ENCODE peak calls at places on chromosomes 7 and 10, in seven cellular contexts. One of them, this sample, is unnamed.

GRCh38 chr10:70441877-70442205 is 360 bp upstream of the NODAL start:
- DNase-seq in SK-N-DZ: no peak
- DNase-seq in OCI-LY7: no peak
- DNase-seq in T-helper 1 cell: no peak
- DNase-seq in Caki2: no peak
- DNase-seq in tibial nerve: no peak
- DNase-seq in mesendoderm: peak
- DNase-seq in this sample: no peak

GRCh38 chr7:118583651-118584050 is 359.1 kb downstream of the ANKRD7 start:
- DNase-seq in T-helper 1 cell: no peak
- DNase-seq in tibial nerve: no peak
- DNase-seq in SK-N-DZ: no peak
- DNase-seq in OCI-LY7: no peak
- DNase-seq in mesendoderm: no peak
- DNase-seq in Caki2: no peak
- DNase-seq in this sample: no peak

GRCh38 chr7:87445897-87446296 is 29.6 kb downstream of the ABCB4 start:
- DNase-seq in tibial nerve: no peak
- DNase-seq in Caki2: no peak
- DNase-seq in OCI-LY7: no peak
- DNase-seq in SK-N-DZ: no peak
- DNase-seq in mesendoderm: no peak
- DNase-seq in T-helper 1 cell: no peak
- DNase-seq in this sample: no peak

GRCh38 chr7:146216371-146217041 is 99.9 kb downstream of the CNTNAP2 start:
- DNase-seq in T-helper 1 cell: no peak
- DNase-seq in tibial nerve: no peak
- DNase-seq in mesendoderm: no peak
- DNase-seq in Caki2: no peak
- DNase-seq in SK-N-DZ: no peak
- DNase-seq in OCI-LY7: no peak
- DNase-seq in this sample: no peak

GRCh38 chr10:69043931-69044531 is 43.9 kb upstream of the SRGN start:
- DNase-seq in OCI-LY7: peak
- DNase-seq in SK-N-DZ: no peak
- DNase-seq in mesendoderm: no peak
- DNase-seq in T-helper 1 cell: peak
- DNase-seq in Caki2: no peak
- DNase-seq in tibial nerve: no peak
- DNase-seq in this sample: no peak

GRCh38 chr10:126562209-126562680 is 108.2 kb downstream of the C10orf90 start:
- DNase-seq in tibial nerve: no peak
- DNase-seq in mesendoderm: peak
- DNase-seq in OCI-LY7: no peak
- DNase-seq in Caki2: no peak
- DNase-seq in T-helper 1 cell: no peak
- DNase-seq in SK-N-DZ: no peak
- DNase-seq in this sample: no peak

GRCh38 chr7:107494910-107495309 is 25.1 kb downstream of the GPR22 start:
- DNase-seq in SK-N-DZ: no peak
- DNase-seq in Caki2: no peak
- DNase-seq in tibial nerve: no peak
- DNase-seq in mesendoderm: peak
- DNase-seq in T-helper 1 cell: no peak
- DNase-seq in OCI-LY7: no peak
- DNase-seq in this sample: no peak

GRCh38 chr10:12797471-12798262 is 203.8 kb downstream of the CCDC3 start:
- DNase-seq in T-helper 1 cell: no peak
- DNase-seq in tibial nerve: no peak
- DNase-seq in OCI-LY7: no peak
- DNase-seq in Caki2: no peak
- DNase-seq in SK-N-DZ: no peak
- DNase-seq in mesendoderm: peak
- DNase-seq in this sample: no peak

GRCh38 chr7:11194492-11194891 is 220.8 kb downstream of the PHF14 start:
- DNase-seq in Caki2: no peak
- DNase-seq in tibial nerve: no peak
- DNase-seq in T-helper 1 cell: no peak
- DNase-seq in SK-N-DZ: no peak
- DNase-seq in OCI-LY7: no peak
- DNase-seq in mesendoderm: no peak
- DNase-seq in this sample: no peak

GRCh38 chr10:12471135-12471534 is 121.8 kb downstream of the CAMK1D start:
- DNase-seq in mesendoderm: no peak
- DNase-seq in Caki2: no peak
- DNase-seq in T-helper 1 cell: no peak
- DNase-seq in SK-N-DZ: no peak
- DNase-seq in OCI-LY7: no peak
- DNase-seq in tibial nerve: no peak
- DNase-seq in this sample: no peak

GRCh38 chr10:17238445-17239275 is 10.6 kb downstream of the VIM start:
- DNase-seq in SK-N-DZ: no peak
- DNase-seq in Caki2: peak
- DNase-seq in tibial nerve: no peak
- DNase-seq in OCI-LY7: no peak
- DNase-seq in T-helper 1 cell: no peak
- DNase-seq in mesendoderm: peak
- DNase-seq in this sample: no peak

GRCh38 chr7:80680159-80680903 is 41.9 kb downstream of the CD36 start:
- DNase-seq in mesendoderm: no peak
- DNase-seq in tibial nerve: no peak
- DNase-seq in T-helper 1 cell: no peak
- DNase-seq in SK-N-DZ: no peak
- DNase-seq in OCI-LY7: no peak
- DNase-seq in Caki2: no peak
- DNase-seq in this sample: no peak

GRCh38 chr7:159030490-159031134 is 114.1 kb downstream of the VIPR2 start:
- DNase-seq in T-helper 1 cell: no peak
- DNase-seq in Caki2: no peak
- DNase-seq in SK-N-DZ: peak
- DNase-seq in tibial nerve: peak
- DNase-seq in mesendoderm: peak
- DNase-seq in OCI-LY7: no peak
- DNase-seq in this sample: peak

GRCh38 chr7:31251441-31251840 is 89.1 kb downstream of the NEUROD6 start:
- DNase-seq in OCI-LY7: no peak
- DNase-seq in T-helper 1 cell: no peak
- DNase-seq in Caki2: no peak
- DNase-seq in SK-N-DZ: no peak
- DNase-seq in mesendoderm: peak
- DNase-seq in tibial nerve: no peak
- DNase-seq in this sample: no peak

GRCh38 chr10:35934637-35934995 is 292.5 kb upstream of the FZD8 start:
- DNase-seq in tibial nerve: no peak
- DNase-seq in OCI-LY7: no peak
- DNase-seq in Caki2: no peak
- DNase-seq in T-helper 1 cell: no peak
- DNase-seq in SK-N-DZ: no peak
- DNase-seq in mesendoderm: no peak
- DNase-seq in this sample: no peak

GRCh38 chr7:43766564-43766963 is 8.1 kb downstream of the BLVRA start:
- DNase-seq in tibial nerve: no peak
- DNase-seq in mesendoderm: peak
- DNase-seq in OCI-LY7: no peak
- DNase-seq in Caki2: no peak
- DNase-seq in SK-N-DZ: no peak
- DNase-seq in T-helper 1 cell: no peak
- DNase-seq in this sample: no peak